ENCODE peak calls at places on chromosomes 6 and 20, in eight cellular contexts. J, O, V, Y, S, K, Q and B are unnamed samples.

GRCh38 chr6:167576798-167577528 is 249.7 kb upstream of the AFDN start:
- DNase-seq in J (no peak), O (no peak), V (no peak), Y (no peak), S (no peak), K (no peak), Q (no peak), B (no peak)

GRCh38 chr6:11606287-11606686 is 68.7 kb downstream of the TMEM170B start:
- DNase-seq in J (no peak), O (no peak), V (no peak), Y (no peak), S (no peak), K (no peak), Q (no peak), B (no peak)

GRCh38 chr20:46365483-46366215 is 40.8 kb downstream of the ELMO2 start:
- DNase-seq in J (no peak), O (no peak), V (no peak), Y (no peak), S (no peak), K (no peak), Q (no peak), B (no peak)

GRCh38 chr6:111653961-111654360 is 48.3 kb upstream of the TRAF3IP2 start:
- DNase-seq in J (no peak), O (no peak), V (no peak), Y (no peak), S (no peak), K (no peak), Q (no peak), B (no peak)

GRCh38 chr6:154308986-154309385 is 47.6 kb downstream of the IPCEF1 start:
- DNase-seq in J (no peak), O (no peak), V (no peak), Y (no peak), S (no peak), K (no peak), Q (no peak), B (no peak)

GRCh38 chr6:105881608-105882007 is 204.5 kb upstream of the PRDM1 start:
- DNase-seq in J (no peak), O (no peak), V (no peak), Y (no peak), S (no peak), K (no peak), Q (no peak), B (no peak)

GRCh38 chr20:62824476-62825287 is 7.8 kb downstream of the COL9A3 start:
- DNase-seq in J (no peak), O (no peak), V (no peak), Y (peak), S (no peak), K (no peak), Q (no peak), B (no peak)

GRCh38 chr20:25136643-25137559 is 55.0 kb upstream of the VSX1 start:
- DNase-seq in J (peak), O (peak), V (peak), Y (no peak), S (peak), K (no peak), Q (no peak), B (peak)

GRCh38 chr6:17167327-17167979 is 65.6 kb downstream of the STMND1 start:
- DNase-seq in J (peak), O (no peak), V (peak), Y (peak), S (peak), K (no peak), Q (no peak), B (peak)

GRCh38 chr6:17179246-17180073 is 77.6 kb downstream of the STMND1 start:
- DNase-seq in J (peak), O (no peak), V (peak), Y (no peak), S (no peak), K (no peak), Q (no peak), B (no peak)

GRCh38 chr6:142833054-142833453 is 111.9 kb downstream of the HIVEP2 start:
- DNase-seq in J (peak), O (no peak), V (peak), Y (no peak), S (no peak), K (no peak), Q (no peak), B (no peak)

GRCh38 chr6:167130712-167131684 is 8.1 kb downstream of the CCR6 start:
- DNase-seq in J (no peak), O (no peak), V (no peak), Y (no peak), S (peak), K (no peak), Q (no peak), B (no peak)

GRCh38 chr6:35728663-35729348 is 8.0 kb upstream of the ARMC12 start:
- DNase-seq in J (peak), O (no peak), V (no peak), Y (no peak), S (peak), K (peak), Q (peak), B (peak)

GRCh38 chr20:43914697-43915208 is at the start of gene TOX2:
- DNase-seq in J (no peak), O (no peak), V (peak), Y (peak), S (no peak), K (no peak), Q (no peak), B (no peak)

GRCh38 chr20:22180244-22180643 is 404.1 kb downstream of the FOXA2 start:
- DNase-seq in J (no peak), O (no peak), V (no peak), Y (no peak), S (no peak), K (no peak), Q (no peak), B (no peak)

GRCh38 chr6:70277480-70277879 is 25.4 kb downstream of the COL9A1 start:
- DNase-seq in J (peak), O (no peak), V (peak), Y (no peak), S (no peak), K (no peak), Q (no peak), B (no peak)

GRCh38 chr6:141183368-141183767 is 949.4 kb upstream of the GJE1 start:
- DNase-seq in J (no peak), O (no peak), V (no peak), Y (no peak), S (no peak), K (no peak), Q (no peak), B (no peak)

GRCh38 chr20:46118481-46119020 is 437 bp downstream of the CD40 start:
- DNase-seq in J (no peak), O (no peak), V (no peak), Y (peak), S (no peak), K (peak), Q (no peak), B (no peak)

GRCh38 chr6:145214570-145214969 is 520.8 kb downstream of the EPM2A start:
- DNase-seq in J (peak), O (no peak), V (peak), Y (peak), S (no peak), K (no peak), Q (no peak), B (no peak)
- TF ChIP-seq CTCF in J (peak), O (peak), V (peak), Y (peak), S (peak), K (peak), Q (no peak), B (peak)

DNA sequence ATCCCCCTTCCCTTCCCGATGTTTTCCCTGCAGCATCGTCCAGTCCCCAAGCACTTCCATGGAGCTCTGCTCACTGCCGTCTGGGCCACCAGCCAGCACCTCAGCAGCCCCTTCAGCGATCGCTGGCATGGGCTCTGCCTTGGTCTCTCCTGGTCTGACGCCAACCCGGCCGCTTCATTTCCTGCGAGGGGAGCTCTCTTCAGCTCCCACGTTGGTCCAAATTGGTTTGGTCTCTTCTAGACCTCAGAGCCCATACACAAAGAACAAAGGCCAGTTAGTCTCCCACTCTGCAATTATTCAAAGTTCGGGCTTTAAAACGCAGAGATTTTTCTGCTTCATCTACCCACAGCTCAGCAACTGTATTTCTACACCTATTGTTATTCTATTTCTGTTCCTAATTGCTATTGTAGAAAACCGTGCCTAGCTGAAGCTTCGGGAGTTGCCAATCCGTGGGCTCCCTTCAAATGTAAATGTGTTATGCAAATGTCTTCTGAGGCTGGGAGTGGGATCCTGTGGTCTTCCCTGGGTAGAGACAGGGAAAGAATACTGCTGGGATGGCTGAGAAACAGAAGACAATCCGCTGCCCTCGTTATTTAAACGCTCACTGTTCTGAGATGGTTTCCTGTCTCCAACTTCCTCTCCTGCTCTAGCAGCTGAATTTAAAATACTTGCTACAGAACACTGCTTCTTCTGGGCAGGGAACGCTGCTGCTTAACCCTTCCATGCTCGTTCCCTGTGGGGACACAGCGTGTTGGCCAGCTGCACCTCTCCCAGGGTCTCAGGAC is 154.2 kb upstream of the QKI start:
- DNase-seq in J (no peak), O (no peak), V (no peak), Y (no peak), S (no peak), K (no peak), Q (no peak), B (no peak)
- H3K4me3 ChIP-seq in J (no peak), O (peak), V (peak), Y (no peak), S (no peak), K (peak), Q (no peak), B (peak)

GRCh38 chr20:58024241-58024721 is 204.2 kb downstream of the ANKRD60 start:
- DNase-seq in J (no peak), O (no peak), V (no peak), Y (no peak), S (no peak), K (no peak), Q (no peak), B (no peak)

GRCh38 chr20:58023781-58024180 is 204.7 kb downstream of the ANKRD60 start:
- DNase-seq in J (no peak), O (no peak), V (no peak), Y (no peak), S (no peak), K (no peak), Q (no peak), B (no peak)

GRCh38 chr20:58026361-58026760 is 202.1 kb downstream of the ANKRD60 start:
- DNase-seq in J (no peak), O (no peak), V (no peak), Y (no peak), S (no peak), K (no peak), Q (no peak), B (no peak)

GRCh38 chr20:58025233-58025632 is 203.2 kb downstream of the ANKRD60 start:
- DNase-seq in J (no peak), O (no peak), V (no peak), Y (no peak), S (no peak), K (no peak), Q (no peak), B (no peak)

GRCh38 chr20:58028123-58028522 is 200.3 kb downstream of the ANKRD60 start:
- DNase-seq in J (no peak), O (no peak), V (no peak), Y (no peak), S (no peak), K (no peak), Q (no peak), B (no peak)
- TF ChIP-seq CTCF in J (peak), O (no peak), V (no peak), Y (no peak), S (peak), K (peak), Q (no peak), B (peak)

GRCh38 chr20:58895099-58895795 is 42.7 kb downstream of the GNAS start:
- DNase-seq in J (no peak), O (no peak), V (no peak), Y (no peak), S (no peak), K (no peak), Q (no peak), B (no peak)

GRCh38 chr20:58892126-58892931 is 39.8 kb downstream of the GNAS start:
- DNase-seq in J (peak), O (no peak), V (peak), Y (peak), S (peak), K (peak), Q (peak), B (peak)

GRCh38 chr20:58892932-58893224 is 40.4 kb downstream of the GNAS start:
- DNase-seq in J (no peak), O (no peak), V (no peak), Y (no peak), S (no peak), K (no peak), Q (no peak), B (no peak)

GRCh38 chr20:58894652-58895051 is 42.1 kb downstream of the GNAS start:
- DNase-seq in J (no peak), O (no peak), V (no peak), Y (no peak), S (no peak), K (no peak), Q (no peak), B (no peak)

DNA sequence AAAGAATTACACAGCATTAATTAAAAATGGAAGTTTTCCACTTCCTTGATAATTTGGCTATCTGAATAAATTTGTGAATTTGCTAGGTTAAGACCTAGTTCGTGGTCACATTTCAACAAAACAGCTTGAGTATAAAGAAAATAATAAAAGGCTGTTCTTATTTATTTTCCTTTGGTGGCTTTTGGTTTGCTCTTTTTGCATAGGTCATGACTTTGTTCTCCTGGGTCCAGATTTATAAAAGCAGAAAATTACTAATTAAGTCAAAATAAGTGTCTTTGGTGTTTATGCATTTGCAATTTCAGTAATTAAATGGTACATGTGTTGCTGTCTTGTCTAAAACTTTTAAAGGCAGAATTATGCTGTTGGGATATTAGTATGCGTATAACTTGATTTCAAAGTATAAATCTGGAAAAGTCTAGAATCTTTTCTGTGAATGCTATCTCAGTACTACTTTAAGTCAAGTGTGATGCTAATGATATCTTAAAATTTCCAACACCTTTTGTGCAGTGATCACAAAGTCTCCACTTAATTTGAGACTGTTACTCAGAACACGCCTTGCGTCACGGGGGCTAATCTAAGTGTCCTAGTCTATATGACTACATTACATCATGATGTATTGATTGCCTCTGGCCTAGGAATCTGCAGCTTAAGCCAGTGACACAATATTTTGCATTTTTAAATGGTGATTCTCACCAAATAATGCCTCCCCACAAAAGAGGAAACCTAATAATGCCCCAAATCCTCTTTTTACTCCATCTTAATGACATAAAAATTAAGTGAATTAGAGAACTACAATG is 41.0 kb downstream of the GNAS start:
- DNase-seq in J (peak), O (no peak), V (no peak), Y (peak), S (no peak), K (no peak), Q (no peak), B (no peak)
- H3K4me3 ChIP-seq in J (peak), O (peak), V (peak), Y (peak), S (no peak), K (peak), Q (no peak), B (peak)